ENCODE peak calls at places on chromosomes 6 and 20, in six cellular contexts. S, X, L, E, I and R are unnamed samples.

GRCh38 chr20:48864738-48865318 is 37.0 kb upstream of the PREX1 start:
- DNase-seq in L (no peak), S (no peak), X (no peak), I (no peak), E (no peak), R (no peak)

GRCh38 chr6:125102901-125103300 is 50.7 kb upstream of the TPD52L1 start:
- DNase-seq in S (peak), E (peak), X (peak), I (peak), L (no peak), R (peak)

GRCh38 chr6:43186706-43187105 is 4.7 kb downstream of the CUL9 start:
- DNase-seq in S (no peak), E (no peak), L (no peak), X (no peak), I (no peak), R (no peak)

GRCh38 chr20:50919567-50919966 is 11.7 kb downstream of the ADNP start:
- DNase-seq in X (peak), L (no peak), E (peak), I (peak), S (no peak), R (no peak)

GRCh38 chr6:53862517-53863457 is 68.0 kb downstream of the LRRC1 start:
- DNase-seq in S (peak), L (no peak), X (peak), I (peak), E (no peak), R (peak)

GRCh38 chr20:58271596-58272460 is 37.7 kb upstream of the RAB22A start:
- DNase-seq in I (no peak), X (no peak), S (no peak), E (no peak), L (no peak), R (no peak)

GRCh38 chr6:113856571-113857564 is at the start of gene MARCKS:
- DNase-seq in X (peak), L (peak), E (peak), I (peak), S (peak), R (peak)

GRCh38 chr6:33014841-33015634 is 5.6 kb upstream of the HLA-DOA start:
- DNase-seq in X (peak), L (no peak), S (peak), I (peak), E (peak), R (peak)

GRCh38 chr6:148535976-148536375 is 193.3 kb downstream of the SASH1 start:
- DNase-seq in I (peak), L (no peak), X (peak), E (no peak), S (peak), R (peak)

GRCh38 chr6:63862486-63863198 is 227.0 kb downstream of the PHF3 start:
- DNase-seq in I (no peak), E (no peak), X (peak), S (no peak), L (no peak), R (no peak)

GRCh38 chr6:107653183-107653580 is 163.3 kb downstream of the SOBP start:
- DNase-seq in I (no peak), X (no peak), S (no peak), E (no peak), L (no peak), R (no peak)

GRCh38 chr20:14919473-14920157 is 582.2 kb upstream of the FLRT3 start:
- DNase-seq in X (no peak), S (peak), I (no peak), E (peak), L (no peak), R (no peak)

GRCh38 chr6:43469947-43470346 is 7.4 kb upstream of the TJAP1 start:
- DNase-seq in L (no peak), E (no peak), S (no peak), I (no peak), X (no peak), R (no peak)

GRCh38 chr6:22366214-22366613 is 69.4 kb upstream of the PRL start:
- DNase-seq in X (peak), L (no peak), E (no peak), S (peak), I (no peak), R (peak)

GRCh38 chr20:7113577-7114466 is 346.3 kb downstream of the BMP2 start:
- DNase-seq in X (peak), E (no peak), I (no peak), L (no peak), S (peak), R (no peak)

GRCh38 chr6:47083586-47084047 is 41.5 kb upstream of the ADGRF1 start:
- DNase-seq in S (peak), E (peak), L (no peak), I (no peak), X (peak), R (peak)

GRCh38 chr6:5054427-5054873 is 30.7 kb upstream of the PPP1R3G start:
- DNase-seq in I (peak), X (peak), L (no peak), S (no peak), E (no peak), R (no peak)

GRCh38 chr6:139250296-139251274 is 41.2 kb downstream of the TXLNB start:
- DNase-seq in X (peak), I (peak), S (no peak), E (peak), L (no peak), R (peak)

GRCh38 chr6:152635949-152636674 is 1.1 kb downstream of the SYNE1 start:
- DNase-seq in X (peak), L (peak), S (no peak), I (no peak), E (no peak), R (no peak)

GRCh38 chr6:4327841-4328240 is 192.5 kb upstream of the ECI2 start:
- DNase-seq in E (no peak), I (no peak), L (no peak), X (peak), S (no peak), R (no peak)

GRCh38 chr6:84897874-84898635 is 133.7 kb upstream of the TBX18 start:
- DNase-seq in S (no peak), L (no peak), I (peak), X (peak), E (no peak), R (no peak)

GRCh38 chr6:41080623-41081022 is 7.8 kb downstream of the NFYA start:
- DNase-seq in S (no peak), L (no peak), I (no peak), X (no peak), E (no peak), R (no peak)

GRCh38 chr6:54441687-54442248 is 133.5 kb downstream of the TINAG start:
- DNase-seq in E (no peak), I (no peak), X (no peak), L (no peak), S (no peak), R (no peak)

GRCh38 chr20:61806314-61806713 is 259.4 kb downstream of the TAF4 start:
- DNase-seq in E (no peak), S (no peak), I (no peak), X (no peak), L (peak), R (no peak)

GRCh38 chr6:26526928-26527327 is 11.2 kb upstream of the HMGN4 start:
- DNase-seq in E (no peak), S (no peak), X (no peak), L (no peak), I (no peak), R (no peak)

GRCh38 chr20:61993058-61993457 is 72.6 kb downstream of the TAF4 start:
- DNase-seq in I (no peak), E (no peak), X (no peak), S (no peak), L (no peak), R (no peak)

GRCh38 chr6:3612341-3613041 is 139.0 kb downstream of the PXDC1 start:
- DNase-seq in E (peak), I (peak), X (peak), S (no peak), L (no peak), R (peak)

GRCh38 chr6:90610291-90610670 is 23.4 kb upstream of the MAP3K7 start:
- DNase-seq in X (peak), S (no peak), E (no peak), L (peak), I (no peak), R (no peak)

GRCh38 chr6:148313483-148313882 is 29.2 kb upstream of the SASH1 start:
- DNase-seq in I (no peak), X (no peak), E (no peak), L (peak), S (no peak), R (no peak)

GRCh38 chr20:37397076-37397953 is 51.4 kb downstream of the SRC start:
- DNase-seq in S (no peak), X (no peak), L (no peak), E (no peak), I (peak), R (no peak)

GRCh38 chr6:41713161-41713649 is 22.2 kb downstream of the TFEB start:
- DNase-seq in I (peak), E (peak), X (peak), S (no peak), L (no peak), R (no peak)

GRCh38 chr6:164262348-164262747 is 847.8 kb downstream of the QKI start:
- DNase-seq in I (no peak), X (no peak), S (no peak), E (no peak), L (no peak), R (no peak)

GRCh38 chr6:4021862-4022715 is 56.8 kb downstream of the FAM217A start:
- DNase-seq in L (no peak), I (peak), S (no peak), E (no peak), X (peak), R (no peak)

GRCh38 chr20:2005831-2006426 is 12.1 kb upstream of the PDYN start:
- DNase-seq in S (peak), L (peak), X (peak), E (peak), I (peak), R (no peak)
- TF ChIP-seq CTCF in S (no peak), L (no peak), X (no peak), E (no peak), I (no peak), R (no peak)

DNA sequence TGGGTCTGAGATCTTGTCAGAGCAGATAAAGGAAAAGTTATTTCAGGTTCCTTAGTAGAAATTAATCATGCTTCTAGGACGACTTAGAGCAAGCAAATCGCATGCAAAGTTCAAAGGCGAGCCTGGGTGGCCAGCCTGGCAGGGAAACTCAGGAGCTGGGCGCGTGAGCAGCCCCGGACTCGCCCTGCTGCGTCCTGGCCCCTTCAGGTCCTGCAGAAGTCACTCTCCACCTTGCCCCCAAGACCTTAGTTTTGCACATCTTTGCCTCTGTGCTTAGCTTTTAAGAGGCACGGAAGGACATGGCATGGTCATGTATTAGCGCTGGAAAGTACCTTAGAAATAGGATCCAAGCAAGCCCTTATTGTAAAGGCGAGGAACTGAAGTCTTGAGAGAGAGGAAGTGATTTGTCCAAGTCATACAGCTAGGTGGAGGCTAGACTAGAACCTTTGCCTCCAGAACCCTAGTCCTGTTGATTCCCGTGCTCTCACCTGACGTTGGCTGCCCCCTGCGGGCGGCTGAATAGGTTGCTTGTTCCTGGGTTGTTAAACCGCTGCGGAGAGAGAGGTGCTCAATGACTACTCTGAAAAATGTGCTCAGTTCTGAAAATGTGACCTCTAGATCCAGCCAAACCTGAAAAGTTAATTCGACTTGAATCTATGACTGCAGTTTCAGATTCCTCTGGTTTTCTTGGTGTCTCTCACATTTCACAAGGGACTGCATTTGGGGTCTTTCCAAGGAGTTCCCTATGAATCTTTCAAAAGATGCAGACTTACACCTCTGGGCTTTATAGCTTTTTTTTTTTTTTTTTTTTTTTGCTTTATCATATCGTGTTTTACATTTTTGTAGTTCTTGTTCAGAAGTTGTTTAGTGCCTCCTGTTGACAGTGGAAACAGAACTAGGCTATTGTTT is 2.7 kb downstream of the MYB start:
- DNase-seq in L (peak), X (peak), S (no peak), I (no peak), E (peak), R (no peak)
- TF ChIP-seq CTCF in L (no peak), X (peak), S (peak), I (peak), E (peak), R (peak)

DNA sequence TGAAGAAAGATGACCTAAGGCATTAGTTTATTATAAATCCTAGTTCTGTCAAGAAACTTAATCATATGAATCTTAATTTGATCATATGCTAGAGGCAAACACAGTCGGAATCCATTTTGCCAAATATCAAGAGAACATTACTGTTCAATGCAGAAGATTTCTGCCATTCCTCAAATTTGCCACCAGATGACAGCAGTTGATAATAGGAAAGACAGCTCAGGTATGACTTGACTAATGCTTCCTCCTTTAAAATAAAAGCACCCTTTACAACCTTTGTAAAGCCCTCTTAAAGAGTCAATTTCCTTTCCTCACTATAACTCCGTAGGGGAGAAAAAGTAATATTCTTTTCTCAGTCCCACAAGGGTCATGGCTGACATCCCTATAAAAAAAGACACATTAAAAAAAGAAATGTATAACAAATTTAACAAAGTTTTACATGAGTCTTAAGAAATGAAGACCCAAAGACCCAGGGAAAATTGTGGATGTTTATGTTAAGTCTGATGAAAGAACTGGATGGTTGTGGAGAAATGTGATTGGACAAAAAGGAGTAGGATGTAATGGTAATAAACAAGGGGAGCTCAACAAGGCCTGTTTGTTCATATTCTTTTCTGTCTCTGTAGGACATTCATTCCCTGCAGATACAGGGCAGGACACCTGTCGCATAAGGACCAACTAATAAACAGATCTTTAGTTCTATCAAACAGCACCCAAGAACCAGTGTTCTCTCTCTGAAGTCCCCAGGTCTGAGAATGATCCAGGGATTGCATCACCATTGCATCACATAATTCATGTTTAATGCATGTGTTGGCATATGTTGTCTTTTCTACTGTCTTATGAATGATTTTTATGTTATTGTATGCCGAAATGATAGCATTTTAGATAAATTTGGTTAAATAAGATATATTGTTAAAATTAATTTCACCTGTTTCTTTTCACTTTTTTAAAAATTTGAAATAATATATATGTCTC is 23.0 kb upstream of the IL17A start:
- DNase-seq in I (peak), S (peak), L (no peak), X (peak), E (no peak), R (peak)
- TF ChIP-seq CTCF in I (peak), S (peak), L (peak), X (peak), E (peak), R (peak)

GRCh38 chr6:144106206-144106605 is 10.8 kb upstream of the SF3B5 start:
- DNase-seq in E (no peak), L (no peak), I (no peak), S (no peak), X (no peak), R (no peak)

GRCh38 chr6:144103026-144103563 is 7.7 kb upstream of the SF3B5 start:
- DNase-seq in E (no peak), I (no peak), X (no peak), S (no peak), L (no peak), R (no peak)

GRCh38 chr6:144110210-144110609 is 14.8 kb upstream of the SF3B5 start:
- DNase-seq in L (no peak), I (no peak), E (no peak), X (no peak), S (no peak), R (no peak)

GRCh38 chr6:144104488-144104887 is 9.1 kb upstream of the SF3B5 start:
- DNase-seq in I (no peak), L (no peak), E (no peak), X (no peak), S (no peak), R (no peak)

DNA sequence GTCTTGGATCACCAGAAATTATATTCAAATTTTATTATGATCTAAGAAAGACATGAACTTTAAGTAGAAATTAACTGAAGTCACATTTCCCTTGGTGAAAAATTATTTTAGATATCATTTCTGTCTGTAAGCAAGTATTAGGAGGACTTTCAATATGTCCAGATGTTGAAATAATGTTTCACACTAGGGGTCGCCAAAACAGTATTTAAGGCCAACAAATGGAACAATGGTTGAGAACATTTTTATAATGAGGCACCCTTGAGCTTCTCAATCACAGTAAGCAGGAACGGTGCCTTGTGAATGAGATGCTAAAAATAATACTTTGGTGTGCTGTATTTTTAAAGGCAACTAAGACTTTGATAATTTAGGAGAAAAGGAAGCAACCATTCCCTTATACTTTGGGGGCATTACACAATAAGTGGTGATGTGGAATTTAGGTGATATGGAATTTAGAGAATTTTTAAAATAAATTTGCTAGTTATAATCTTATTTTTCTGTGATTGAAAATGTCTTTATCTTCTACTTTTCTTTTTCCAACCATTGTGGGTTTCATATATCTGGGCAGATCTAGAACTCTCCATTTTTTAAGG is 9.6 kb upstream of the SF3B5 start:
- DNase-seq in S (peak), L (no peak), I (peak), E (peak), X (peak), R (peak)
- TF ChIP-seq CTCF in S (peak), L (peak), I (peak), E (peak), X (peak), R (peak)

GRCh38 chr20:24781061-24781980 is 167.7 kb upstream of the CST7 start:
- DNase-seq in I (peak), X (peak), E (peak), L (no peak), S (peak), R (no peak)
- TF ChIP-seq CTCF in I (peak), X (peak), E (peak), L (no peak), S (peak), R (peak)